ENCODE peak calls at places on chromosome 22, in four cellular contexts. One of them, this sample, is unnamed.

GRCh38 chr22:49869855-49870712 is 16.4 kb downstream of the ZBED4 start:
- DNase-seq in Peyer's patch: no peak
- DNase-seq in IMR-90: no peak
- DNase-seq in adrenal gland: no peak
- DNase-seq in this sample: no peak

GRCh38 chr22:37457093-37457893 is 28.9 kb downstream of the MFNG start:
- DNase-seq in adrenal gland: peak
- DNase-seq in IMR-90: peak
- DNase-seq in Peyer's patch: peak
- DNase-seq in this sample: peak

GRCh38 chr22:43393132-43393844 is 18.5 kb upstream of the MPPED1 start:
- DNase-seq in IMR-90: no peak
- DNase-seq in adrenal gland: no peak
- DNase-seq in Peyer's patch: no peak
- DNase-seq in this sample: no peak

GRCh38 chr22:26508148-26508547 is 4.1 kb downstream of the TFIP11 start:
- DNase-seq in adrenal gland: no peak
- DNase-seq in IMR-90: no peak
- DNase-seq in Peyer's patch: no peak
- DNase-seq in this sample: no peak

GRCh38 chr22:31776231-31776630 is 22.4 kb downstream of the DEPDC5 start:
- DNase-seq in Peyer's patch: no peak
- DNase-seq in adrenal gland: peak
- DNase-seq in IMR-90: no peak
- DNase-seq in this sample: no peak

GRCh38 chr22:21942407-21942895 is 10.2 kb downstream of the PPM1F start:
- DNase-seq in Peyer's patch: no peak
- DNase-seq in adrenal gland: peak
- DNase-seq in IMR-90: peak
- DNase-seq in this sample: peak

GRCh38 chr22:49889071-49889470 is 29.2 kb downstream of the ALG12 start:
- DNase-seq in adrenal gland: no peak
- DNase-seq in Peyer's patch: no peak
- DNase-seq in IMR-90: no peak
- DNase-seq in this sample: no peak

GRCh38 chr22:40203568-40203967 is 25.8 kb downstream of the TNRC6B start:
- DNase-seq in Peyer's patch: no peak
- DNase-seq in adrenal gland: peak
- DNase-seq in IMR-90: peak
- DNase-seq in this sample: no peak

GRCh38 chr22:23001463-23001862 is 68.9 kb upstream of the GNAZ start:
- DNase-seq in IMR-90: no peak
- DNase-seq in adrenal gland: no peak
- DNase-seq in Peyer's patch: no peak
- DNase-seq in this sample: no peak

GRCh38 chr22:50340157-50340879 is 2.8 kb upstream of the PPP6R2 start:
- DNase-seq in Peyer's patch: no peak
- DNase-seq in IMR-90: no peak
- DNase-seq in adrenal gland: no peak
- DNase-seq in this sample: peak

GRCh38 chr22:43002198-43002577 is 12.8 kb downstream of the PACSIN2 start:
- DNase-seq in adrenal gland: no peak
- DNase-seq in IMR-90: peak
- DNase-seq in Peyer's patch: no peak
- DNase-seq in this sample: peak

GRCh38 chr22:32661296-32661695 is 140.2 kb upstream of the TIMP3 start:
- DNase-seq in Peyer's patch: no peak
- DNase-seq in adrenal gland: peak
- DNase-seq in IMR-90: peak
- DNase-seq in this sample: no peak

GRCh38 chr22:50613291-50613981 is 12.8 kb downstream of the MAPK8IP2 start:
- DNase-seq in adrenal gland: peak
- DNase-seq in Peyer's patch: no peak
- DNase-seq in IMR-90: no peak
- DNase-seq in this sample: peak

GRCh38 chr22:26853071-26853470 is 195.7 kb downstream of the MIAT start:
- DNase-seq in adrenal gland: no peak
- DNase-seq in IMR-90: no peak
- DNase-seq in Peyer's patch: no peak
- DNase-seq in this sample: no peak

GRCh38 chr22:48251629-48252028 is 1489.2 kb downstream of the TBC1D22A start:
- DNase-seq in adrenal gland: no peak
- DNase-seq in IMR-90: no peak
- DNase-seq in Peyer's patch: no peak
- DNase-seq in this sample: no peak

GRCh38 chr22:27057717-27058116 is 400.3 kb downstream of the MIAT start:
- DNase-seq in IMR-90: no peak
- DNase-seq in adrenal gland: no peak
- DNase-seq in Peyer's patch: no peak
- DNase-seq in this sample: no peak

GRCh38 chr22:21948390-21948789 is 4.3 kb downstream of the PPM1F start:
- DNase-seq in adrenal gland: no peak
- DNase-seq in IMR-90: no peak
- DNase-seq in Peyer's patch: no peak
- DNase-seq in this sample: no peak

GRCh38 chr22:46748206-46748947 is 10.3 kb upstream of the CERK start:
- DNase-seq in IMR-90: no peak
- DNase-seq in Peyer's patch: no peak
- DNase-seq in adrenal gland: no peak
- DNase-seq in this sample: no peak
- TF ChIP-seq POLR2A in IMR-90: no peak
- TF ChIP-seq POLR2A in Peyer's patch: no peak
- TF ChIP-seq POLR2A in adrenal gland: no peak
- TF ChIP-seq POLR2A in this sample: no peak

GRCh38 chr22:24730864-24731263 is 43.7 kb downstream of the PIWIL3 start:
- DNase-seq in Peyer's patch: no peak
- DNase-seq in IMR-90: no peak
- DNase-seq in adrenal gland: no peak
- DNase-seq in this sample: no peak
- TF ChIP-seq POLR2A in Peyer's patch: no peak
- TF ChIP-seq POLR2A in IMR-90: no peak
- TF ChIP-seq POLR2A in adrenal gland: no peak
- TF ChIP-seq POLR2A in this sample: no peak

GRCh38 chr22:17748555-17749353 is 25.5 kb downstream of the BID start:
- DNase-seq in adrenal gland: no peak
- DNase-seq in Peyer's patch: no peak
- DNase-seq in IMR-90: no peak
- DNase-seq in this sample: no peak
- TF ChIP-seq POLR2A in adrenal gland: no peak
- TF ChIP-seq POLR2A in Peyer's patch: no peak
- TF ChIP-seq POLR2A in IMR-90: no peak
- TF ChIP-seq POLR2A in this sample: no peak

GRCh38 chr22:24555160-24555495 is 190 bp upstream of the GUCD1 start:
- DNase-seq in IMR-90: peak
- DNase-seq in adrenal gland: peak
- DNase-seq in Peyer's patch: peak
- DNase-seq in this sample: peak
- TF ChIP-seq POLR2A in IMR-90: no peak
- TF ChIP-seq POLR2A in adrenal gland: no peak
- TF ChIP-seq POLR2A in Peyer's patch: no peak
- TF ChIP-seq POLR2A in this sample: no peak

GRCh38 chr22:29341849-29342127 is 26.3 kb upstream of the RASL10A start:
- DNase-seq in adrenal gland: no peak
- DNase-seq in IMR-90: no peak
- DNase-seq in Peyer's patch: no peak
- DNase-seq in this sample: no peak
- TF ChIP-seq POLR2A in adrenal gland: no peak
- TF ChIP-seq POLR2A in IMR-90: no peak
- TF ChIP-seq POLR2A in Peyer's patch: no peak
- TF ChIP-seq POLR2A in this sample: no peak

GRCh38 chr22:36065462-36065774 is 36.8 kb upstream of the RBFOX2 start:
- DNase-seq in Peyer's patch: no peak
- DNase-seq in IMR-90: no peak
- DNase-seq in adrenal gland: no peak
- DNase-seq in this sample: no peak
- TF ChIP-seq POLR2A in Peyer's patch: no peak
- TF ChIP-seq POLR2A in IMR-90: no peak
- TF ChIP-seq POLR2A in adrenal gland: no peak
- TF ChIP-seq POLR2A in this sample: no peak

DNA sequence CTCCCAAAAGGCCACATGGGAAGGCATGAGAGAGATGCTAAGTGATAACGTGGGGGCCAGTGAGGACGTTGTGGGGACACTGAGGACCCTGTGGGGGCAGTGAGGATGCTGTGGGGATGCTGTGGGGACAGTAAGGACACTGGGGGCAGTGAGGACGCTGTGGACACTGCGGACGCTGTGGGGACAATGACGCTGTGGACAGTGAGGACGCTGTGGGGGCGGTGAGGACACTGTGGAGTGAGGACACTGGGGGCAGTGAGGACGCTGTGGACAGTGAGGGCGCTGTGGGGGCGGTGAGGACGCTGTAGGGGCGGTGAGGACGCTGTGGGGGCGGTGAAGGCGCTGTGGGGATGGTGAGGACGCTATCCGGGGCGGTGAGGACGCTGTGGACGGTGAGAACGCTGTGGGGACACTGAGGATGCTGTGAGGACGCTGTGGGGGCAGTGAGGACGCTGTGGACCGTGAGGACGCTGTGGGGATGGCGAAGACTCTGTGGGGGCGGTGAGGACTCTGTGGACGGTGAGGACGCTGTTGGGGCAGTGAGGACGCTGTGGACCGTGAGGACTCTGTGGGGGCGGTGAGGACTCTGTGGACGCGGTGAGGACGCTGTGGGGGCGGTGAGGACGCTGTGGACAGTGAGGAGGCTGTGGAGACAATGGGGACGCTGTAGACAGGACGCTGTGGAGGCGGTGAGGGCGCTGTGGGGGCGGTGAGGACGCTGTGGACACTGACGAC is 1.8 kb downstream of the GP1BB start:
- DNase-seq in adrenal gland: no peak
- DNase-seq in Peyer's patch: no peak
- DNase-seq in IMR-90: no peak
- DNase-seq in this sample: no peak
- TF ChIP-seq POLR2A in adrenal gland: no peak
- TF ChIP-seq POLR2A in Peyer's patch: no peak
- TF ChIP-seq POLR2A in IMR-90: no peak
- TF ChIP-seq POLR2A in this sample: no peak

GRCh38 chr22:41664951-41665350 is 23.7 kb downstream of the SNU13 start:
- DNase-seq in adrenal gland: peak
- DNase-seq in Peyer's patch: no peak
- DNase-seq in IMR-90: no peak
- DNase-seq in this sample: no peak
- TF ChIP-seq POLR2A in adrenal gland: no peak
- TF ChIP-seq POLR2A in Peyer's patch: no peak
- TF ChIP-seq POLR2A in IMR-90: no peak
- TF ChIP-seq POLR2A in this sample: no peak

This sample was measured in erythroblast.